ENCODE peak calls at places on chromosomes 2 and 18, in four cellular contexts. G is DMS153, J is WTC11, F is MG63. Y is an unnamed sample.
A peak's percentile ranks its signal among the peaks of the same experiment; 100 is the strongest.

GRCh38 chr2:63903003-63903402 is 61.3 kb downstream of the UGP2 start:
- DNase-seq in G (no peak), J (no peak), F (no peak), Y (no peak)

GRCh38 chr2:212908682-212909435 is 242.6 kb downstream of the IKZF2 start:
- DNase-seq in G (no peak), J (no peak), F (no peak), Y (no peak)

GRCh38 chr2:128261245-128262128 is 57.2 kb downstream of the HS6ST1 start:
- DNase-seq in G (no peak), J (no peak), F (no peak), Y (no peak)

GRCh38 chr2:217947341-217948316 is 55.2 kb downstream of the TNS1 start:
- DNase-seq in G (no peak), J (peak; percentile 54), F (no peak), Y (no peak)

GRCh38 chr2:188713961-188714360 is 260.2 kb upstream of the COL3A1 start:
- DNase-seq in G (no peak), J (no peak), F (no peak), Y (no peak)

GRCh38 chr18:421236-422155 is 79.0 kb downstream of the COLEC12 start:
- DNase-seq in G (no peak), J (no peak), F (peak; percentile 28), Y (no peak)

GRCh38 chr2:135121016-135121657 is 69.0 kb downstream of the RAB3GAP1 start:
- DNase-seq in G (no peak), J (no peak), F (no peak), Y (no peak)

GRCh38 chr18:45107425-45107824 is 426.7 kb downstream of the SETBP1 start:
- DNase-seq in G (no peak), J (no peak), F (peak; percentile 18), Y (no peak)

GRCh38 chr18:12839526-12840196 is 44.4 kb downstream of the PTPN2 start:
- DNase-seq in G (no peak), J (no peak), F (no peak), Y (no peak)

GRCh38 chr2:134119117-134119671 is 134.7 kb upstream of the MGAT5 start:
- DNase-seq in G (no peak), J (no peak), F (no peak), Y (no peak)

GRCh38 chr2:35973132-35973736 is 382.3 kb upstream of the CRIM1 start:
- DNase-seq in G (no peak), J (peak; percentile 21), F (no peak), Y (no peak)

GRCh38 chr2:61705625-61706024 is 148.2 kb downstream of the FAM161A start:
- DNase-seq in G (no peak), J (no peak), F (no peak), Y (no peak)

GRCh38 chr2:173086518-173087213 is 11.0 kb downstream of the MAP3K20 start:
- DNase-seq in G (no peak), J (no peak), F (peak; percentile 57), Y (no peak)

GRCh38 chr2:24399434-24400206 is 39.3 kb upstream of the ITSN2 start:
- DNase-seq in G (peak; percentile 93), J (no peak), F (no peak), Y (no peak)

GRCh38 chr2:169509230-169509917 is at the start of gene KLHL41:
- DNase-seq in G (peak; percentile 34), J (no peak), F (no peak), Y (no peak)

GRCh38 chr2:36380624-36381481 is 25.3 kb downstream of the CRIM1 start:
- DNase-seq in G (no peak), J (peak; percentile 69), F (peak; percentile 70), Y (no peak)

GRCh38 chr2:85584354-85584856 is at the start of gene VAMP5:
- DNase-seq in G (no peak), J (no peak), F (peak; percentile 35), Y (no peak)

GRCh38 chr2:197242719-197243118 is 67.9 kb downstream of the ANKRD44 start:
- DNase-seq in G (no peak), J (no peak), F (no peak), Y (no peak)

GRCh38 chr2:150125708-150126107 is 361.8 kb downstream of the RND3 start:
- DNase-seq in G (no peak), J (no peak), F (peak; percentile 78), Y (no peak)

GRCh38 chr2:216590780-216591179 is 42.4 kb upstream of the IGFBP2 start:
- DNase-seq in G (no peak), J (peak; percentile 26), F (peak; percentile 71), Y (no peak)

GRCh38 chr2:46913471-46914381 is 1.9 kb downstream of the MCFD2 start:
- DNase-seq in G (no peak), J (no peak), F (peak; percentile 83), Y (no peak)

GRCh38 chr2:1584051-1584531 is 160.2 kb downstream of the PXDN start:
- DNase-seq in G (no peak), J (no peak), F (no peak), Y (no peak)

GRCh38 chr2:232925769-232926163 is 55.7 kb downstream of the SNORC start:
- DNase-seq in G (no peak), J (no peak), F (peak; percentile 19), Y (no peak)

GRCh38 chr2:72743481-72743880 is 82.4 kb downstream of the EXOC6B start:
- DNase-seq in G (no peak), J (no peak), F (no peak), Y (no peak)

GRCh38 chr18:53004798-53005197 is 664.8 kb downstream of the DCC start:
- DNase-seq in G (no peak), J (no peak), F (no peak), Y (no peak)